ENCODE peak calls at places on chromosomes 5 and 9, in four cellular contexts. Z, Y, Q and F are unnamed samples.
A peak's percentile ranks its signal among the peaks of the same experiment; 100 is the strongest.

GRCh38 chr5:143440448-143441102 is 37.1 kb upstream of the NR3C1 start:
- DNase-seq in Y (no peak), Q (no peak), Z (no peak), F (no peak)

GRCh38 chr9:92947268-92948031 is at the start of gene FGD3:
- DNase-seq in Q (no peak), Y (no peak), Z (no peak), F (no peak)

GRCh38 chr5:150035139-150035893 is 34.8 kb downstream of the HMGXB3 start:
- DNase-seq in Y (no peak), Q (no peak), Z (no peak), F (no peak)

GRCh38 chr9:92312887-92313623 is 12.1 kb downstream of the NOL8 start:
- DNase-seq in Q (no peak), Y (no peak), Z (no peak), F (no peak)

GRCh38 chr9:88388886-88389617 is 808 bp downstream of the SPIN1 start:
- DNase-seq in Y (peak; percentile 66), Q (peak; percentile 87), Z (peak; percentile 68), F (peak; percentile 76)

GRCh38 chr5:38515648-38516047 is 40.8 kb downstream of the LIFR start:
- DNase-seq in Q (no peak), Z (peak; percentile 29), Y (peak; percentile 17), F (peak; percentile 47)

GRCh38 chr5:73325546-73325945 is 123.0 kb downstream of the FOXD1 start:
- DNase-seq in Z (no peak), Q (no peak), Y (no peak), F (no peak)

GRCh38 chr9:115146581-115147021 is 28.6 kb upstream of the TNC start:
- DNase-seq in Q (no peak), Z (peak; percentile 42), Y (no peak), F (peak; percentile 96)

GRCh38 chr5:157961828-157962390 is 103.0 kb upstream of the CLINT1 start:
- DNase-seq in Y (no peak), Q (no peak), Z (no peak), F (no peak)

GRCh38 chr9:36924071-36924470 is 110.0 kb downstream of the PAX5 start:
- DNase-seq in Z (peak; percentile 90), Q (no peak), Y (peak; percentile 45), F (peak; percentile 81)

GRCh38 chr5:150789943-150790611 is 11.5 kb downstream of the SMIM3 start:
- DNase-seq in Q (no peak), Z (peak; percentile 16), Y (no peak), F (peak; percentile 99)

GRCh38 chr5:155689403-155689802 is 637.6 kb upstream of the SGCD start:
- DNase-seq in Q (no peak), Y (no peak), Z (no peak), F (no peak)

GRCh38 chr5:12661617-12662370 is 757.5 kb upstream of the CTNND2 start:
- DNase-seq in Q (no peak), Z (no peak), Y (no peak), F (no peak)

GRCh38 chr5:23412515-23412914 is 94.9 kb upstream of the PRDM9 start:
- DNase-seq in Z (no peak), Q (no peak), Y (no peak), F (no peak)

GRCh38 chr5:130337179-130337888 is 433.1 kb downstream of the CHSY3 start:
- DNase-seq in Q (no peak), Y (no peak), Z (peak; percentile 34), F (peak; percentile 15)

GRCh38 chr5:33439905-33440481 is 772 bp upstream of the TARS1 start:
- DNase-seq in Y (peak; percentile 8), Q (no peak), Z (no peak), F (no peak)

GRCh38 chr5:139560752-139561654 is at the start of gene UBE2D2:
- DNase-seq in Y (peak; percentile 90), Z (peak; percentile 99), Q (peak; percentile 96), F (peak; percentile 98)

GRCh38 chr5:139867109-139867508 is 71.5 kb downstream of the PSD2 start:
- DNase-seq in Q (no peak), Y (no peak), Z (no peak), F (no peak)

GRCh38 chr5:157594237-157594636 is 18.7 kb upstream of the ADAM19 start:
- DNase-seq in Q (no peak), Y (no peak), Z (no peak), F (no peak)

GRCh38 chr9:68998812-68999211 is 15.1 kb downstream of the PRKACG start:
- DNase-seq in Q (no peak), Y (no peak), Z (no peak), F (no peak)
- TF ChIP-seq MAZ in Q (no peak), Y (no peak), Z (no peak), F (no peak)

DNA sequence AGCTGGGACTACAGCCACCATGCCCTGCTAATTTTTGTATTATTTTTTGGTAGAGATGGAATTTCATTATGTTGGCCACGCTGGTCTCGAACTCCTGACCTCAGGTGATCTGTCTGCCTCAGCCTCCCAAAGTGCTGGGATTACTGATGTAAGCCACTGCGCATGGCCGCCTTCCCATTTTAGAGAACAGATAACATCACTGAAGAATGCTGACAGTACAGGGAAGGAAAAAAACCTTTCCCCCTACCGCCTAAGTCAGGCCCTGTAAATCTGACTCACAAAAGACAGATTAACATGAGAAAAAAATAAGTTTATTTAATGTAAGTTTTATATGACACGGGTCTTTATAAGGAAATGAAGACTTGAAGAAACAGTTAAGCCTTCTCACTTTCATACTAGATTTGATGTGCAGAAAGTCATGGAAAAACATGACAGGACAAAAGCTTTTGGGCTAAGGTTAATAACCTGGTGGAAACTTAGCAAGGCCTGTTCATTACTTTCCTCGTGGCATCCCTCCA is 227.2 kb upstream of the ZNF608 start:
- DNase-seq in Z (no peak), Y (no peak), Q (no peak), F (no peak)
- H3K4me2 ChIP-seq in Z (no peak overlapping the region), Y (no peak overlapping the region), Q (no peak overlapping the region), F (no peak overlapping the region)

GRCh38 chr9:106309925-106310324 is 553.0 kb upstream of the ZNF462 start:
- DNase-seq in Q (no peak), Y (no peak), Z (no peak), F (no peak)

GRCh38 chr9:106305428-106306133 is 557.4 kb upstream of the ZNF462 start:
- DNase-seq in Y (no peak), Z (no peak), Q (no peak), F (no peak)

GRCh38 chr9:106310782-106311181 is 552.2 kb upstream of the ZNF462 start:
- DNase-seq in Y (no peak), Q (no peak), Z (no peak), F (no peak)

GRCh38 chr9:106312913-106313312 is 550.1 kb upstream of the ZNF462 start:
- DNase-seq in Z (no peak), Q (no peak), Y (no peak), F (no peak)

GRCh38 chr9:106307670-106308069 is 555.3 kb upstream of the ZNF462 start:
- DNase-seq in Y (no peak), Z (no peak), Q (no peak), F (no peak)
- TF ChIP-seq MAZ in Y (no peak), Z (no peak), Q (no peak), F (no peak)

GRCh38 chr9:111915425-111915758 is 18.8 kb downstream of the UGCG start:
- DNase-seq in Q (no peak), Z (no peak), Y (no peak), F (no peak)
- H3K4me2 ChIP-seq in Q (no peak overlapping the region), Z (no peak overlapping the region), Y (no peak overlapping the region), F (peak overlapping the region; percentile 50)

DNA sequence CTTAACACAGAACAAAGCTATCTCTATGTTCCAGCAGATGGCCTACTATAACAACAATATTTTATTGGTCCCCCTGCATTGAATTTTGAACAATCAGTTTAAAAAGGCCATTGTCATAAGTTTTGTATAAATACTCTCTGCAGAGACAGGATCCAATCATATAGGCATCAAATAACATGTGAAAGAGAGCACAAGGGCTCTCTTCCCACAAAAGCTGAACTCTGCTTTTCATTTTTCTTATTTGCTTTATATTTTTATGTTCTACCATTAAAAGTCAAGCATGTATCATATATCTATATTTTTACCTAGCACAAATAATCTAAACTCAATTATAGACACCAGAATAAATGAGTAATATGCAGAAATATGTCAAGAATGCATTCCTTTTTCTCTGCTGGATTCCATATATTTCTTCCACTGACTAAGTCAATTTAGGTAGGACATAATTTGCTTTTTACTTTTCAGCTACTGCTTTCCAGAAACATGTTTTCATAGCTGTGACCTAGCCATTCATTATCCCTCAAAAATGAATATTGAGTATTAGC is 143.6 kb downstream of the CDH9 start:
- DNase-seq in Q (no peak), Z (no peak), Y (no peak), F (no peak)
- TF ChIP-seq MAZ in Q (no peak), Z (no peak), Y (no peak), F (no peak)